ENCODE peak calls at places on chromosomes 1 and 21, in eight cellular contexts. One of them, this sample, is unnamed.

GRCh38 chr21:35664683-35665082 is 395.6 kb downstream of the SETD4 start:
- ATAC-seq in GM12878: peak
- ATAC-seq in T-cell: no peak
- ATAC-seq in HepG2: no peak
- ATAC-seq in activated CD4-positive, alpha-beta T cell treated with anti-CD3 and anti-CD28 coated beads for 36 hours: peak
- ATAC-seq in mucosa of descending colon: no peak
- ATAC-seq in lower lobe of right lung: no peak
- ATAC-seq in naive thymus-derived CD8-positive, alpha-beta T cell: no peak
- ATAC-seq in this sample: no peak

GRCh38 chr1:39178541-39179431 is 25.7 kb upstream of the MACF1 start:
- ATAC-seq in activated CD4-positive, alpha-beta T cell treated with anti-CD3 and anti-CD28 coated beads for 36 hours: no peak
- ATAC-seq in lower lobe of right lung: peak
- ATAC-seq in GM12878: no peak
- ATAC-seq in naive thymus-derived CD8-positive, alpha-beta T cell: no peak
- ATAC-seq in HepG2: peak
- ATAC-seq in T-cell: no peak
- ATAC-seq in mucosa of descending colon: no peak
- ATAC-seq in this sample: no peak

GRCh38 chr1:67601539-67601938 is 83.5 kb upstream of the GADD45A start:
- ATAC-seq in activated CD4-positive, alpha-beta T cell treated with anti-CD3 and anti-CD28 coated beads for 36 hours: no peak
- ATAC-seq in GM12878: no peak
- ATAC-seq in naive thymus-derived CD8-positive, alpha-beta T cell: no peak
- ATAC-seq in T-cell: no peak
- ATAC-seq in HepG2: no peak
- ATAC-seq in lower lobe of right lung: no peak
- ATAC-seq in mucosa of descending colon: no peak
- ATAC-seq in this sample: no peak

GRCh38 chr1:186578325-186579016 is 101.8 kb downstream of the PTGS2 start:
- ATAC-seq in GM12878: no peak
- ATAC-seq in activated CD4-positive, alpha-beta T cell treated with anti-CD3 and anti-CD28 coated beads for 36 hours: peak
- ATAC-seq in lower lobe of right lung: peak
- ATAC-seq in HepG2: no peak
- ATAC-seq in naive thymus-derived CD8-positive, alpha-beta T cell: no peak
- ATAC-seq in T-cell: no peak
- ATAC-seq in mucosa of descending colon: peak
- ATAC-seq in this sample: no peak

GRCh38 chr1:202029171-202029665 is 18.8 kb downstream of the ELF3 start:
- ATAC-seq in activated CD4-positive, alpha-beta T cell treated with anti-CD3 and anti-CD28 coated beads for 36 hours: peak
- ATAC-seq in lower lobe of right lung: no peak
- ATAC-seq in mucosa of descending colon: peak
- ATAC-seq in GM12878: peak
- ATAC-seq in HepG2: no peak
- ATAC-seq in naive thymus-derived CD8-positive, alpha-beta T cell: no peak
- ATAC-seq in T-cell: no peak
- ATAC-seq in this sample: no peak

GRCh38 chr1:40394456-40395172 is 21.1 kb downstream of the SMAP2 start:
- ATAC-seq in GM12878: peak
- ATAC-seq in activated CD4-positive, alpha-beta T cell treated with anti-CD3 and anti-CD28 coated beads for 36 hours: peak
- ATAC-seq in lower lobe of right lung: peak
- ATAC-seq in T-cell: peak
- ATAC-seq in HepG2: no peak
- ATAC-seq in naive thymus-derived CD8-positive, alpha-beta T cell: peak
- ATAC-seq in mucosa of descending colon: peak
- ATAC-seq in this sample: peak

GRCh38 chr1:26602378-26602959 is 72.9 kb downstream of the RPS6KA1 start:
- ATAC-seq in activated CD4-positive, alpha-beta T cell treated with anti-CD3 and anti-CD28 coated beads for 36 hours: peak
- ATAC-seq in mucosa of descending colon: peak
- ATAC-seq in lower lobe of right lung: peak
- ATAC-seq in T-cell: no peak
- ATAC-seq in GM12878: peak
- ATAC-seq in HepG2: no peak
- ATAC-seq in naive thymus-derived CD8-positive, alpha-beta T cell: peak
- ATAC-seq in this sample: no peak

GRCh38 chr1:26034504-26035202 is 11.3 kb downstream of the SLC30A2 start:
- ATAC-seq in HepG2: peak
- ATAC-seq in T-cell: no peak
- ATAC-seq in GM12878: no peak
- ATAC-seq in lower lobe of right lung: no peak
- ATAC-seq in activated CD4-positive, alpha-beta T cell treated with anti-CD3 and anti-CD28 coated beads for 36 hours: no peak
- ATAC-seq in mucosa of descending colon: no peak
- ATAC-seq in naive thymus-derived CD8-positive, alpha-beta T cell: peak
- ATAC-seq in this sample: no peak

GRCh38 chr1:25559996-25560395 is 16.6 kb downstream of the LDLRAP1 start:
- ATAC-seq in GM12878: no peak
- ATAC-seq in lower lobe of right lung: no peak
- ATAC-seq in activated CD4-positive, alpha-beta T cell treated with anti-CD3 and anti-CD28 coated beads for 36 hours: no peak
- ATAC-seq in naive thymus-derived CD8-positive, alpha-beta T cell: no peak
- ATAC-seq in mucosa of descending colon: no peak
- ATAC-seq in HepG2: no peak
- ATAC-seq in T-cell: no peak
- ATAC-seq in this sample: no peak

GRCh38 chr1:202794049-202794725 is 14.0 kb downstream of the KDM5B start:
- ATAC-seq in mucosa of descending colon: no peak
- ATAC-seq in T-cell: no peak
- ATAC-seq in naive thymus-derived CD8-positive, alpha-beta T cell: no peak
- ATAC-seq in activated CD4-positive, alpha-beta T cell treated with anti-CD3 and anti-CD28 coated beads for 36 hours: no peak
- ATAC-seq in HepG2: no peak
- ATAC-seq in GM12878: no peak
- ATAC-seq in lower lobe of right lung: no peak
- ATAC-seq in this sample: no peak

GRCh38 chr1:11594625-11595024 is 59.6 kb downstream of the FBXO2 start:
- ATAC-seq in lower lobe of right lung: no peak
- ATAC-seq in HepG2: no peak
- ATAC-seq in GM12878: no peak
- ATAC-seq in mucosa of descending colon: no peak
- ATAC-seq in activated CD4-positive, alpha-beta T cell treated with anti-CD3 and anti-CD28 coated beads for 36 hours: no peak
- ATAC-seq in naive thymus-derived CD8-positive, alpha-beta T cell: no peak
- ATAC-seq in T-cell: no peak
- ATAC-seq in this sample: no peak

GRCh38 chr1:41492341-41492848 is 7.9 kb upstream of the EDN2 start:
- ATAC-seq in activated CD4-positive, alpha-beta T cell treated with anti-CD3 and anti-CD28 coated beads for 36 hours: peak
- ATAC-seq in naive thymus-derived CD8-positive, alpha-beta T cell: no peak
- ATAC-seq in T-cell: no peak
- ATAC-seq in lower lobe of right lung: no peak
- ATAC-seq in mucosa of descending colon: peak
- ATAC-seq in HepG2: peak
- ATAC-seq in GM12878: peak
- ATAC-seq in this sample: no peak

GRCh38 chr1:154608522-154609294 is 722 bp upstream of the ADAR start:
- ATAC-seq in mucosa of descending colon: peak
- ATAC-seq in GM12878: peak
- ATAC-seq in HepG2: peak
- ATAC-seq in naive thymus-derived CD8-positive, alpha-beta T cell: peak
- ATAC-seq in lower lobe of right lung: peak
- ATAC-seq in activated CD4-positive, alpha-beta T cell treated with anti-CD3 and anti-CD28 coated beads for 36 hours: no peak
- ATAC-seq in T-cell: peak
- ATAC-seq in this sample: peak

GRCh38 chr1:115710859-115711624 is 57.5 kb downstream of the CASQ2 start:
- ATAC-seq in GM12878: no peak
- ATAC-seq in lower lobe of right lung: no peak
- ATAC-seq in activated CD4-positive, alpha-beta T cell treated with anti-CD3 and anti-CD28 coated beads for 36 hours: peak
- ATAC-seq in T-cell: no peak
- ATAC-seq in HepG2: peak
- ATAC-seq in naive thymus-derived CD8-positive, alpha-beta T cell: no peak
- ATAC-seq in mucosa of descending colon: peak
- ATAC-seq in this sample: no peak

GRCh38 chr1:89842547-89843278 is 21.9 kb downstream of the LRRC8D start:
- ATAC-seq in HepG2: peak
- ATAC-seq in mucosa of descending colon: peak
- ATAC-seq in lower lobe of right lung: peak
- ATAC-seq in activated CD4-positive, alpha-beta T cell treated with anti-CD3 and anti-CD28 coated beads for 36 hours: peak
- ATAC-seq in T-cell: peak
- ATAC-seq in GM12878: peak
- ATAC-seq in naive thymus-derived CD8-positive, alpha-beta T cell: peak
- ATAC-seq in this sample: peak